ENCODE peak calls at places on chromosomes 7 and 10, in seven cellular contexts. O is NB4, R is fibroblast of lung, P is heart right ventricle, V is coronary artery, L is heart left ventricle, C is AG09319. B is an unnamed sample.

GRCh38 chr7:143362126-143362961 is at the start of gene FAM131B:
- DNase-seq in O (peak; percentile 54), R (no peak), P (no peak), V (no peak), L (no peak), C (no peak), B (no peak)

GRCh38 chr10:44934416-44935200 is 23.5 kb downstream of the TMEM72 start:
- DNase-seq in O (no peak), R (no peak), P (peak; percentile 33), V (peak; percentile 72), L (peak; percentile 45), C (no peak), B (peak; percentile 63)

GRCh38 chr7:44077061-44077460 is 5.3 kb downstream of the POLM start:
- DNase-seq in O (no peak), R (no peak), P (no peak), V (no peak), L (no peak), C (no peak), B (no peak)

GRCh38 chr10:119045561-119045960 is 16.0 kb downstream of the NANOS1 start:
- DNase-seq in O (no peak), R (no peak), P (no peak), V (no peak), L (no peak), C (no peak), B (no peak)

GRCh38 chr10:132836832-132837540 is 51.0 kb upstream of the NKX6-2 start:
- DNase-seq in O (peak; percentile 62), R (peak; percentile 29), P (no peak), V (peak; percentile 49), L (no peak), C (no peak), B (peak; percentile 31)

GRCh38 chr7:33495207-33495606 is 365.8 kb downstream of the BBS9 start:
- DNase-seq in O (no peak), R (no peak), P (no peak), V (no peak), L (no peak), C (no peak), B (peak; percentile 23)

GRCh38 chr10:65350619-65351018 is 1575.2 kb upstream of the LRRTM3 start:
- DNase-seq in O (no peak), R (no peak), P (no peak), V (no peak), L (no peak), C (no peak), B (peak; percentile 11)

GRCh38 chr7:63968629-63969028 is 30.0 kb upstream of the ZNF722 start:
- DNase-seq in O (no peak), R (no peak), P (no peak), V (no peak), L (no peak), C (no peak), B (no peak)

GRCh38 chr7:105006367-105007139 is 7.5 kb upstream of the KMT2E start:
- DNase-seq in O (no peak), R (no peak), P (no peak), V (no peak), L (no peak), C (no peak), B (no peak)
- TF ChIP-seq CTCF in O (no peak), R (no peak), P (no peak), V (no peak), L (no peak), C (no peak), B (peak; percentile 12)

DNA sequence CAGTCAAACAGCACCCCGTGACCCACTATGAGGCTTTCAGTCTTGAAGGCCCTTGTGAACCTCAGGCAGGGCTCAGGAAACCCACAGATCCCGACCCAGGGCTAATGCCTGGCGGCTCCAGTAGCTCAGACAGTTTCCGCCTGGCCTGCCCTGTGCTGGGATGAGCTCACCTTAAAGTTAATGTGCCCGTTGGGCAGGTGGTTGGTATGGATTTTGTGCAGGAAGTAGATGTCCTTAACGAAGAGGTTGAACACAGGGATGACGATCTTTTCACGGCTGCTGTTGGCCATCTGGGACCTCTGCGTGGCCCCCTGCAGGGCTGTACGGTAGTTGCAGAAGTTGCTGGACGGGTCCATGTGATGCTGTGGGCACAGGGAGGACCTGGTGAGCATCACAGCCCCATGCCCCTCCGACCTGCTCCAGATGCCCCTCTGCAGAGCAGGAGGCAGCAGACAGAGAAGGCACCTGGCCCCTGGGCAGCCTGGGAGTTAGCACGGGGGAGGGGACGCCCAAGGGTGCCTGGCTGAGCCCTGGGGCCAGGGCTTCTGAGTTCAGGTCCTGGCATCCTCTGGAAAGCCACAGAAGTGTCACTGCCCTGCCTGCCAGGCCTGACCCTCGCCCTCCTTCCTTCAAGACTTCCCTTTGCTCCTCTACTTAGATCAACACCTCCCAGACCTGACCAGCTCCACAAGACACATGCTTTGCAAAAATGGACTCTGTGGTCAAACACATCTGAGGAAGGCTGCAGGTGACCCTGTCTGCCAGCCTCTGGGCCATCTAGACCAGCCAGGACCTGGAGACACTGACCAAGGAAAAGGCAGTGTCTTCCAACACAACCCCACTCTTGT is 59.8 kb downstream of the CSGALNACT2 start:
- DNase-seq in O (peak; percentile 65), R (no peak), P (no peak), V (no peak), L (no peak), C (no peak), B (peak; percentile 28)
- TF ChIP-seq CTCF in O (peak; percentile 76), R (peak; percentile 17), P (no peak), V (no peak), L (no peak), C (peak; percentile 36), B (peak; percentile 53)

DNA sequence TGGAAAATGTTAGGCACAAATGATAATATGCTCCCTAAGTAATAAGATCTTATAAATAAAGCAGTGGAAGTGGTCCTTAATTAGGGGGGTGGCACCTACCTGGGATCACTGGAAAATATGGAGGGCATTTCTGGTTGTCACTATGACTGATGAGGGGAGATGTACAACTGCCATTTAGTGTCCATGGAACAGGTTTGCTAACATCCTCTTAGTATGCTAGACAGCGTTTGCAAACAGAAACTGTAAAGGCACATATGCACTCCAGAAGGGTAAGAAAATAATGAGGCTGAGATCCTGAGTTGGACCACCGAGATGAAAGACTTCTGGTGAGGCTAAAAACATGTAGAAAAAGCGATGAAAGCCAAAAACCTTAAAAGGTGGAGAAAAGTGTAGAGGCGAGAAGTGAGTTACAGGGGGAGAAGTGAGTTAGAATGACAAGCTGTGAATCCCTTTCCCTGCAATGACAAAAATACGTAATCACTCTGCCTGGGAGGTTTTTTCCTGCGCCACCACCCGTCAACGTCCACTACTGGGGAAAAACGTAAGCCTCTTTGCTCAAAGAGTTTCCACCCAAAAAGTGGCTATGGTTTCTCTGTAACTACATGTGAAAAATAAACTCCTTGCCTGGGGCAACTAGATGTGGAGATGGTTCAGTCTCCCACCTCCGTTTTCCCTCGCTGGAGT is 769 bp downstream of the KRIT1 start:
- DNase-seq in O (peak; percentile 61), R (peak; percentile 25), P (no peak), V (no peak), L (no peak), C (no peak), B (peak; percentile 36)
- TF ChIP-seq CTCF in O (no peak), R (no peak), P (no peak), V (no peak), L (no peak), C (no peak), B (no peak)

GRCh38 chr7:140625908-140626868 is 14.4 kb downstream of the DENND2A start:
- DNase-seq in O (no peak), R (peak; percentile 97), P (peak; percentile 91), V (peak; percentile 85), L (peak; percentile 92), C (peak; percentile 80), B (peak; percentile 97)

GRCh38 chr7:140618291-140618690 is 22.3 kb downstream of the DENND2A start:
- DNase-seq in O (no peak), R (no peak), P (no peak), V (no peak), L (no peak), C (no peak), B (no peak)

GRCh38 chr7:140621326-140622035 is 19.1 kb downstream of the DENND2A start:
- DNase-seq in O (no peak), R (peak; percentile 59), P (no peak), V (no peak), L (no peak), C (no peak), B (peak; percentile 62)

GRCh38 chr7:140619101-140619615 is 21.5 kb downstream of the DENND2A start:
- DNase-seq in O (no peak), R (no peak), P (no peak), V (no peak), L (no peak), C (no peak), B (no peak)

GRCh38 chr7:140623995-140624902 is 16.4 kb downstream of the DENND2A start:
- DNase-seq in O (no peak), R (no peak), P (peak; percentile 53), V (no peak), L (peak; percentile 69), C (no peak), B (no peak)
- TF ChIP-seq CTCF in O (no peak), R (no peak), P (no peak), V (no peak), L (no peak), C (no peak), B (no peak)

GRCh38 chr10:15478429-15478828 is 107.3 kb upstream of the FAM171A1 start:
- DNase-seq in O (no peak), R (no peak), P (no peak), V (no peak), L (no peak), C (no peak), B (no peak)
- TF ChIP-seq CTCF in O (no peak), R (no peak), P (no peak), V (no peak), L (no peak), C (no peak), B (no peak)

DNA sequence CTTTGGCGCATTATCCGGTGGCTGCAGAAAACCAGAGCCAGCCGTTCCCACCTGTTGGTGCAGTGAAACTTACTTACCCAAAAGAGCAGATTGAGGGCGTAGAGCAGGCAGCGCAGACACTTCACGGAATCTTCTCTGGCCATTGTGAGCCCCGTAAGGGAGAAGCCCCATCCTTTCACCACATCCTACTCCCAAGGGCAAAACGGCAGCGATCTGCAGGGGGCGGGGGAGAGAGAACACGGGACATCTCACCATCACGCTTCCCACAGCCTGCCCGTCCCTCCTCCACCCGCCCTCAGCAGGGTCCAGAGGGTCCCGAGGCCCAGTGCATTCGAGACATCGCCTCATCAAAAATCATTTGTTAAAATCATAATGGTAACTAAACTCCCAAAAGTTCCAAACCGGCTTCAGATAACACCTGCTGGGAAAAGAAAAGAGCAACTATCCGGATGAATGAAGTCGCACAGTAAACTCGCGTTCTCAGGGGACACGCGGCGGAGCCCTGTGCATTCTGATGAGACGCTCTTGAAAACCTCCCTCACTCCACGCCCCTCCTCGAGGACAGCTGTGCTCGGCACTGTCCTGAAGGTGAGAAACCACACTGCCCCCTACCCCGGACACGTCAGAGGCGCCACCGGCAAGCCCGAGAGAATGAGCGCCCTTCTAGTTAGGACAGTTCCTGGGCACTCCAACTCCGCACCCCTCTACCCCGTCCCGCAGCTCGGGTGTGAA is 1.2 kb downstream of the TSPAN12 start:
- DNase-seq in O (peak; percentile 29), R (peak; percentile 21), P (peak; percentile 36), V (peak; percentile 73), L (peak; percentile 44), C (no peak), B (no peak)
- TF ChIP-seq CTCF in O (no peak), R (no peak), P (no peak), V (no peak), L (no peak), C (no peak), B (no peak)

GRCh38 chr7:107995184-107996071 is 7.5 kb downstream of the LAMB1 start:
- DNase-seq in O (no peak), R (peak; percentile 81), P (no peak), V (no peak), L (peak; percentile 59), C (peak; percentile 56), B (peak; percentile 96)
- TF ChIP-seq CTCF in O (no peak), R (no peak), P (no peak), V (no peak), L (no peak), C (no peak), B (no peak)